ENCODE peak calls at places on chromosomes 2 and 18, in four cellular contexts. P is adrenal gland, Y is BE2C, K is neural progenitor cell. B is an unnamed sample.

GRCh38 chr2:65396348-65397026 is 35.9 kb downstream of the SPRED2 start:
- DNase-seq in Y (no peak), K (no peak), P (no peak), B (no peak)

GRCh38 chr18:32714571-32715148 is 58.2 kb downstream of the KLHL14 start:
- DNase-seq in K (peak; percentile 77), Y (peak; percentile 4), P (peak; percentile 20), B (peak; percentile 76)

GRCh38 chr2:161576421-161576820 is 47.8 kb upstream of the SLC4A10 start:
- DNase-seq in P (no peak), Y (peak; percentile 34), K (peak; percentile 45), B (no peak)

GRCh38 chr2:216549926-216550690 is 51.5 kb downstream of the RPL37A start:
- DNase-seq in K (peak; percentile 63), P (no peak), Y (no peak), B (no peak)

GRCh38 chr2:226777611-226778010 is 22.0 kb downstream of the IRS1 start:
- DNase-seq in Y (no peak), K (no peak), P (no peak), B (no peak)

GRCh38 chr18:7090771-7091170 is 26.8 kb downstream of the LAMA1 start:
- DNase-seq in P (no peak), Y (no peak), K (no peak), B (no peak)

GRCh38 chr2:133484106-133484505 is 84.2 kb downstream of the NCKAP5 start:
- DNase-seq in P (no peak), Y (no peak), K (no peak), B (no peak)

GRCh38 chr2:200042944-200043343 is 87.6 kb downstream of the MAIP1 start:
- DNase-seq in Y (no peak), P (no peak), K (no peak), B (no peak)

GRCh38 chr18:11840493-11840892 is 10.7 kb upstream of the CHMP1B start:
- DNase-seq in Y (no peak), P (no peak), K (peak; percentile 58), B (no peak)

GRCh38 chr2:73899801-73900336 is 7.1 kb downstream of the ACTG2 start:
- DNase-seq in Y (no peak), P (no peak), K (no peak), B (no peak)

GRCh38 chr2:48315847-48316194 is 214.1 kb upstream of the STON1 start:
- DNase-seq in K (peak; percentile 54), P (no peak), Y (peak; percentile 14), B (no peak)

GRCh38 chr2:119702203-119702917 is 23.4 kb downstream of the TMEM177 start:
- DNase-seq in K (no peak), Y (no peak), P (no peak), B (no peak)
- H3K4me1 ChIP-seq in K (peaks cover 33% of the 10 kb centered on the region), Y (no peaks in the 10 kb centered on the region), P (no peaks in the 10 kb centered on the region), B (no peaks in the 10 kb centered on the region)

GRCh38 chr2:99692785-99693184 is 203.0 kb upstream of the REV1 start:
- DNase-seq in K (no peak), P (no peak), Y (peak; percentile 13), B (no peak)
- TF ChIP-seq CTCF in K (peak; percentile 24), P (no peak), Y (peak; percentile 37), B (no peak)

GRCh38 chr18:50879302-50880107 is 587 bp downstream of the ME2 start:
- DNase-seq in Y (no peak), K (no peak), P (peak; percentile 45), B (no peak)

GRCh38 chr18:50880108-50880465 is 1.2 kb downstream of the ME2 start:
- DNase-seq in K (peak; percentile 15), Y (no peak), P (no peak), B (no peak)

GRCh38 chr18:50875966-50876536 is 2.9 kb upstream of the ME2 start:
- DNase-seq in K (peak; percentile 52), Y (no peak), P (no peak), B (no peak)

GRCh38 chr18:50878345-50879301 is at the start of gene ME2:
- DNase-seq in K (peak; percentile 95), Y (peak; percentile 79), P (peak; percentile 90), B (no peak)

DNA sequence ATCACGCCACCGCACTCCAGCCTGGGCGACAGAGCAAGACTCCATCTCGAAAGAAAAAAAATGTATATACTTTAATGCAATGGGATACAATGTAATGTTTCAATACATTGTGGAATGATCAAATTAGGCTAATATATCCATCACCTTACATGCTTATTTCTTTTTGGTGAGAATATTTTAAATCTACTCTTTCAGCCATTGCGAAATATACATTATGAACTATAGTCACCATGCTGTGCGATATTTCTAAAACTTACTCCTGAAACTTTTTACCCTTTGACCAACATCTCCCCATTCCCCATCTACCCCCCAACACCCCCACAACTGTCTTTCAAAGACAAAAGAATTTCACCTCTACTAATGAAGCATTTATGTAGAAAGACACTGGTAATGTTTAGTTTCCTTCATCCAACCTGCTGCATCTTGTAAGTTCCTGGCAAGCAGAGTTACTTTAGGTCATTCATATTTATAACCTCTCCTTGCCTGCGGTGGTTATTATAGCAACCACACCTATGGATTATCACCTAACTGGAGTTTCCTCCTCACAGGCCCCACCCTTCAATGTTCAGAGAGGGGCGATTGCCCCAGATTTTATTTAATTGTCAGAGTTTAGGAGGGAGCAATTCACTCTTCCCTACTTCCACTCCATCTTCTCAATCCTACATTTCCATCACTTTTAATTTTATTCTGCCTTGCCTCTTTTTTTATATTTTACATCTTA is 1.2 kb upstream of the ME2 start:
- DNase-seq in Y (no peak), P (no peak), K (no peak), B (no peak)
- H3K4me3 ChIP-seq in Y (peak overlapping the region; percentile 69), P (no peak overlapping the region), K (peak overlapping the region; percentile 88), B (peak overlapping the region; percentile 84)

DNA sequence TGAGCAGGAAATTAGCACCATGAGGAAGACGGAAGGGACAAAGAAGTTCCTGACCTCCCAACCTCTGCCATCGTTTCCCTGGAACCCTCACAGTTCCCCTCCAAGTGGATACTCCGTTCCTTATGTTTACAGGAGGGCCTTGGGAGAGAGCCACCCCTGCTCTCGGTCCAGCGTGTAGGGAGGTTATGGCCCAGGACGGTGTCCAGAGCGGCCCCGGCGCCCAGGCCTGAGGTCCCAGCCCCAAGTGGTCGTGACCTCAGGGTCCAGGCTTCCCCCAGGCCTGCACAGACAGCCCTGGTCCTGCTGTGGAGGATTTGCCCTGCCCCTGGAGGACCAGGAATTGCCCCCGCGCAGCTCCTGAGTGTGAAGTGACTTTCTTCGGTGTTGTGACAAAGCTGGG is 61.8 kb upstream of the RBM44 start:
- DNase-seq in Y (no peak), P (no peak), K (no peak), B (no peak)
- H3K4me1 ChIP-seq in Y (peaks cover 17% of the 10 kb centered on the region), P (peaks cover 36% of the 10 kb centered on the region), K (peaks cover 13% of the 10 kb centered on the region), B (peaks cover 39% of the 10 kb centered on the region)

GRCh38 chr2:62185828-62186483 is 10.0 kb upstream of the B3GNT2 start:
- DNase-seq in P (no peak), Y (no peak), K (no peak), B (no peak)
- TF ChIP-seq CTCF in P (no peak), Y (no peak), K (no peak), B (no peak)

GRCh38 chr2:100984892-100985307 is 17.2 kb upstream of the RPL31 start:
- DNase-seq in Y (peak; percentile 63), K (peak; percentile 85), P (peak; percentile 71), B (no peak)
- H3K4me3 ChIP-seq in Y (no peak overlapping the region), K (no peak overlapping the region), P (no peak overlapping the region), B (no peak overlapping the region)

DNA sequence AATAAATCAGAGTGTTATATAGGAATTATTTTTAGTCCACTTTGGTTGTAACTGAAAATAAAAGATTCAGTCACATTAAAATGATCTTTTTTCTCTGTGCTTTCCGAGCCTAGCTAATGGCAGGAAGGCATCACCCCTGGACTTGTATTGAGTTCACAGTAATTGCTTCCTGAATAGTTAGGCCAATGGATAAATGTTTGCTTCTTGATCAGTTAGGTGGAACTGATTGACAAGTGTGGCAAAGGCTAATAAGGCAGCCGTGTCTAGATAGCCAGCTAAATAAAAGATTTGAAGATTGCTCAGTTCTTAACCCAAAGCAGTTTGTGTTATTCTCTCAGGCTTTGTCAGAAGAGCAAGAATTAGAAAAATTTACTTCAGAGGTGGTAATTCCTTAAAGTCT is 20.8 kb downstream of the FAM171B start:
- DNase-seq in K (peak; percentile 23), P (no peak), Y (no peak), B (no peak)
- H3K4me1 ChIP-seq in K (peaks cover 53% of the 10 kb centered on the region), P (no peaks in the 10 kb centered on the region), Y (no peaks in the 10 kb centered on the region), B (no peaks in the 10 kb centered on the region)

DNA sequence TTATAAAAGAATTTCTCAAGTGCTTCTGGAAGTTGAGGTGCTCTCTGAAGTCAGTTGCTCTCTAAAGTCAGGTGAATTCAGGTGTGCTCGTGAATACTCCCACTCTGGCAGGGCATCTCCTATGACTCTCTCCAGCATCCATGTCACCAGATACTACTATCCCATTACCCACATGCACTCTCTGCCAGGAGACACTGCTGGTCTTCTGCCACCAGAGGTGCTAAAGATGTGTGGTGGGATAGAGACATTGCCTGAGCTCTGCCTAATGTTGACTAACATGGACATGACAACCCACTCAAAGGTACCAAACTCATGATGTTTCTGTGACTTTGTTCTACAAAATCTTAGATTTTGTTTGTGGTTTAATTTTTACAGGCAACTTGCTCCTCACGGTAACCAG is 106.4 kb upstream of the HNRNPA3 start:
- DNase-seq in K (no peak), Y (peak; percentile 8), P (no peak), B (no peak)
- TF ChIP-seq CTCF in K (peak; percentile 30), Y (peak; percentile 33), P (no peak), B (peak; percentile 39)